ENCODE peak calls at places on chromosomes 4 and X, in four cellular contexts. L is cardiac muscle cell, H is occipital lobe, V is T-cell. M is an unnamed sample.

GRCh38 chr4:130054895-130055294 is 958.9 kb downstream of the C4orf33 start:
- DNase-seq in L (no peak), H (no peak), V (no peak), M (peak; percentile 9)

GRCh38 chrX:9670136-9670905 is 95.3 kb downstream of the GPR143 start:
- DNase-seq in L (peak; percentile 63), H (no peak), V (no peak), M (peak; percentile 16)

GRCh38 chr4:113328514-113328913 is 279.1 kb downstream of the ANK2 start:
- DNase-seq in L (peak; percentile 16), H (no peak), V (no peak), M (peak; percentile 13)

GRCh38 chr4:138665851-138666250 is 349.7 kb upstream of the NOCT start:
- DNase-seq in L (no peak), H (no peak), V (no peak), M (no peak)

GRCh38 chrX:44451056-44451455 is 91.6 kb downstream of the FUNDC1 start:
- DNase-seq in L (no peak), H (no peak), V (no peak), M (no peak)

GRCh38 chrX:31423575-31424284 is 351.9 kb upstream of the FTHL17 start:
- DNase-seq in L (peak; percentile 79), H (no peak), V (no peak), M (peak; percentile 17)

GRCh38 chrX:152915541-152916241 is 17.8 kb downstream of the ZNF185 start:
- DNase-seq in L (peak; percentile 32), H (no peak), V (no peak), M (peak; percentile 51)

GRCh38 chr4:172927096-172927495 is 241.5 kb upstream of the GALNT7 start:
- DNase-seq in L (no peak), H (no peak), V (no peak), M (no peak)

GRCh38 chr4:44996276-44996845 is 270.0 kb upstream of the GNPDA2 start:
- DNase-seq in L (no peak), H (no peak), V (no peak), M (no peak)

GRCh38 chr4:168537556-168537955 is 40.7 kb downstream of the PALLD start:
- DNase-seq in L (no peak), H (no peak), V (no peak), M (no peak)

GRCh38 chr4:156598138-156598681 is 373.4 kb downstream of the PDGFC start:
- DNase-seq in L (peak; percentile 64), H (no peak), V (no peak), M (no peak)